ENCODE peak calls at places on chromosomes 2 and 18, in six cellular contexts. One of them, this sample, is unnamed.

GRCh38 chr2:46872876-46873631 is 42.6 kb downstream of the MCFD2 start:
- DNase-seq in adrenal gland: peak; percentile 2
- DNase-seq in adipocyte: no peak
- DNase-seq in stromal cell of bone marrow: peak; percentile 56
- DNase-seq in activated T-cell treated with anti-CD3 and anti-CD28 coated beads for 1 hour: no peak
- DNase-seq in naive thymus-derived CD8-positive, alpha-beta T cell: no peak
- DNase-seq in this sample: no peak

GRCh38 chr2:113175101-113175628 is 1.4 kb downstream of the PSD4 start:
- DNase-seq in adipocyte: no peak
- DNase-seq in adrenal gland: peak; percentile 13
- DNase-seq in activated T-cell treated with anti-CD3 and anti-CD28 coated beads for 1 hour: peak; percentile 37
- DNase-seq in naive thymus-derived CD8-positive, alpha-beta T cell: peak; percentile 75
- DNase-seq in stromal cell of bone marrow: no peak
- DNase-seq in this sample: peak; percentile 79

GRCh38 chr2:130766037-130766436 is 10.7 kb downstream of the AMER3 start:
- DNase-seq in adrenal gland: no peak
- DNase-seq in adipocyte: no peak
- DNase-seq in activated T-cell treated with anti-CD3 and anti-CD28 coated beads for 1 hour: no peak
- DNase-seq in naive thymus-derived CD8-positive, alpha-beta T cell: no peak
- DNase-seq in stromal cell of bone marrow: no peak
- DNase-seq in this sample: no peak

GRCh38 chr2:233430091-233430490 is 75.8 kb downstream of the DGKD start:
- DNase-seq in adrenal gland: no peak
- DNase-seq in activated T-cell treated with anti-CD3 and anti-CD28 coated beads for 1 hour: no peak
- DNase-seq in naive thymus-derived CD8-positive, alpha-beta T cell: no peak
- DNase-seq in stromal cell of bone marrow: no peak
- DNase-seq in adipocyte: peak; percentile 59
- DNase-seq in this sample: no peak

GRCh38 chr2:56127013-56127772 is 56.6 kb upstream of the CCDC85A start:
- DNase-seq in activated T-cell treated with anti-CD3 and anti-CD28 coated beads for 1 hour: no peak
- DNase-seq in naive thymus-derived CD8-positive, alpha-beta T cell: no peak
- DNase-seq in adipocyte: no peak
- DNase-seq in adrenal gland: no peak
- DNase-seq in stromal cell of bone marrow: no peak
- DNase-seq in this sample: no peak

GRCh38 chr2:3728104-3729054 is 25.0 kb downstream of the DCDC2C start:
- DNase-seq in naive thymus-derived CD8-positive, alpha-beta T cell: peak; percentile 0
- DNase-seq in adipocyte: peak; percentile 81
- DNase-seq in adrenal gland: no peak
- DNase-seq in activated T-cell treated with anti-CD3 and anti-CD28 coated beads for 1 hour: no peak
- DNase-seq in stromal cell of bone marrow: peak; percentile 25
- DNase-seq in this sample: no peak

GRCh38 chr2:2102870-2103269 is 228.2 kb downstream of the MYT1L start:
- DNase-seq in adipocyte: no peak
- DNase-seq in stromal cell of bone marrow: no peak
- DNase-seq in adrenal gland: no peak
- DNase-seq in activated T-cell treated with anti-CD3 and anti-CD28 coated beads for 1 hour: no peak
- DNase-seq in naive thymus-derived CD8-positive, alpha-beta T cell: no peak
- DNase-seq in this sample: no peak

GRCh38 chr2:151760139-151760650 is 25.9 kb upstream of the NEB start:
- DNase-seq in activated T-cell treated with anti-CD3 and anti-CD28 coated beads for 1 hour: no peak
- DNase-seq in adipocyte: no peak
- DNase-seq in naive thymus-derived CD8-positive, alpha-beta T cell: no peak
- DNase-seq in adrenal gland: peak; percentile 23
- DNase-seq in stromal cell of bone marrow: no peak
- DNase-seq in this sample: no peak

GRCh38 chr2:127589358-127589757 is 53.9 kb downstream of the MYO7B start:
- DNase-seq in activated T-cell treated with anti-CD3 and anti-CD28 coated beads for 1 hour: no peak
- DNase-seq in adrenal gland: no peak
- DNase-seq in stromal cell of bone marrow: no peak
- DNase-seq in naive thymus-derived CD8-positive, alpha-beta T cell: no peak
- DNase-seq in adipocyte: no peak
- DNase-seq in this sample: no peak

GRCh38 chr2:96964221-96964905 is 22.0 kb downstream of the FAM178B start:
- DNase-seq in naive thymus-derived CD8-positive, alpha-beta T cell: no peak
- DNase-seq in activated T-cell treated with anti-CD3 and anti-CD28 coated beads for 1 hour: no peak
- DNase-seq in adipocyte: no peak
- DNase-seq in adrenal gland: no peak
- DNase-seq in stromal cell of bone marrow: no peak
- DNase-seq in this sample: no peak

GRCh38 chr2:172674034-172674967 is 61.3 kb upstream of the RAPGEF4 start:
- DNase-seq in activated T-cell treated with anti-CD3 and anti-CD28 coated beads for 1 hour: no peak
- DNase-seq in stromal cell of bone marrow: no peak
- DNase-seq in adrenal gland: peak; percentile 39
- DNase-seq in adipocyte: no peak
- DNase-seq in naive thymus-derived CD8-positive, alpha-beta T cell: no peak
- DNase-seq in this sample: no peak

GRCh38 chr2:180707867-180708205 is 272.6 kb upstream of the UBE2E3 start:
- DNase-seq in adipocyte: peak; percentile 69
- DNase-seq in stromal cell of bone marrow: peak; percentile 90
- DNase-seq in adrenal gland: no peak
- DNase-seq in naive thymus-derived CD8-positive, alpha-beta T cell: no peak
- DNase-seq in activated T-cell treated with anti-CD3 and anti-CD28 coated beads for 1 hour: no peak
- DNase-seq in this sample: no peak

GRCh38 chr2:71417300-71418202 is 35.8 kb upstream of the DYSF start:
- DNase-seq in stromal cell of bone marrow: no peak
- DNase-seq in activated T-cell treated with anti-CD3 and anti-CD28 coated beads for 1 hour: no peak
- DNase-seq in adipocyte: no peak
- DNase-seq in naive thymus-derived CD8-positive, alpha-beta T cell: peak; percentile 28
- DNase-seq in adrenal gland: no peak
- DNase-seq in this sample: no peak

GRCh38 chr2:10658041-10658913 is 31.5 kb downstream of the NOL10 start:
- DNase-seq in naive thymus-derived CD8-positive, alpha-beta T cell: no peak
- DNase-seq in activated T-cell treated with anti-CD3 and anti-CD28 coated beads for 1 hour: no peak
- DNase-seq in adipocyte: peak; percentile 76
- DNase-seq in stromal cell of bone marrow: peak; percentile 28
- DNase-seq in adrenal gland: no peak
- DNase-seq in this sample: no peak

GRCh38 chr2:28588231-28588725 is 92.4 kb downstream of the PLB1 start:
- DNase-seq in naive thymus-derived CD8-positive, alpha-beta T cell: no peak
- DNase-seq in adipocyte: no peak
- DNase-seq in stromal cell of bone marrow: no peak
- DNase-seq in adrenal gland: no peak
- DNase-seq in activated T-cell treated with anti-CD3 and anti-CD28 coated beads for 1 hour: no peak
- DNase-seq in this sample: no peak

GRCh38 chr2:132974477-132975050 is 304.6 kb upstream of the LYPD1 start:
- DNase-seq in activated T-cell treated with anti-CD3 and anti-CD28 coated beads for 1 hour: no peak
- DNase-seq in stromal cell of bone marrow: no peak
- DNase-seq in adrenal gland: no peak
- DNase-seq in adipocyte: peak; percentile 1
- DNase-seq in naive thymus-derived CD8-positive, alpha-beta T cell: no peak
- DNase-seq in this sample: no peak

GRCh38 chr2:112474844-112475486 is 7.0 kb upstream of the TTL start:
- DNase-seq in adipocyte: no peak
- DNase-seq in activated T-cell treated with anti-CD3 and anti-CD28 coated beads for 1 hour: no peak
- DNase-seq in stromal cell of bone marrow: peak; percentile 40
- DNase-seq in naive thymus-derived CD8-positive, alpha-beta T cell: no peak
- DNase-seq in adrenal gland: no peak
- DNase-seq in this sample: no peak

GRCh38 chr2:188628989-188629889 is 337.6 kb downstream of the GULP1 start:
- DNase-seq in adipocyte: peak; percentile 96
- DNase-seq in naive thymus-derived CD8-positive, alpha-beta T cell: no peak
- DNase-seq in adrenal gland: no peak
- DNase-seq in stromal cell of bone marrow: peak; percentile 81
- DNase-seq in activated T-cell treated with anti-CD3 and anti-CD28 coated beads for 1 hour: no peak
- DNase-seq in this sample: no peak

GRCh38 chr2:196809260-196809659 is at the start of gene C2orf66:
- DNase-seq in stromal cell of bone marrow: no peak
- DNase-seq in activated T-cell treated with anti-CD3 and anti-CD28 coated beads for 1 hour: no peak
- DNase-seq in adipocyte: no peak
- DNase-seq in adrenal gland: no peak
- DNase-seq in naive thymus-derived CD8-positive, alpha-beta T cell: no peak
- DNase-seq in this sample: no peak

GRCh38 chr2:74307720-74308119 is 35.5 kb downstream of the SLC4A5 start:
- DNase-seq in naive thymus-derived CD8-positive, alpha-beta T cell: no peak
- DNase-seq in activated T-cell treated with anti-CD3 and anti-CD28 coated beads for 1 hour: no peak
- DNase-seq in stromal cell of bone marrow: no peak
- DNase-seq in adrenal gland: no peak
- DNase-seq in adipocyte: no peak
- DNase-seq in this sample: no peak

GRCh38 chr18:32095156-32095555 is 3.5 kb downstream of the RNF138 start:
- DNase-seq in naive thymus-derived CD8-positive, alpha-beta T cell: no peak
- DNase-seq in adrenal gland: no peak
- DNase-seq in stromal cell of bone marrow: no peak
- DNase-seq in activated T-cell treated with anti-CD3 and anti-CD28 coated beads for 1 hour: no peak
- DNase-seq in adipocyte: no peak
- DNase-seq in this sample: no peak

GRCh38 chr2:58923869-58924268 is 682.7 kb upstream of the FANCL start:
- DNase-seq in activated T-cell treated with anti-CD3 and anti-CD28 coated beads for 1 hour: no peak
- DNase-seq in adrenal gland: no peak
- DNase-seq in naive thymus-derived CD8-positive, alpha-beta T cell: no peak
- DNase-seq in adipocyte: peak; percentile 62
- DNase-seq in stromal cell of bone marrow: peak; percentile 48
- DNase-seq in this sample: no peak

GRCh38 chr2:127508621-127509034 is 17.7 kb downstream of the IWS1 start:
- DNase-seq in adrenal gland: peak; percentile 96
- DNase-seq in stromal cell of bone marrow: peak; percentile 99
- DNase-seq in adipocyte: peak; percentile 99
- DNase-seq in activated T-cell treated with anti-CD3 and anti-CD28 coated beads for 1 hour: no peak
- DNase-seq in naive thymus-derived CD8-positive, alpha-beta T cell: no peak
- DNase-seq in this sample: no peak

GRCh38 chr2:179410552-179411356 is 146.1 kb upstream of the SESTD1 start:
- DNase-seq in adipocyte: peak; percentile 73
- DNase-seq in activated T-cell treated with anti-CD3 and anti-CD28 coated beads for 1 hour: no peak
- DNase-seq in stromal cell of bone marrow: peak; percentile 57
- DNase-seq in naive thymus-derived CD8-positive, alpha-beta T cell: no peak
- DNase-seq in adrenal gland: peak; percentile 53
- DNase-seq in this sample: no peak

GRCh38 chr2:50196775-50197482 is 835.0 kb downstream of the NRXN1 start:
- DNase-seq in stromal cell of bone marrow: no peak
- DNase-seq in adrenal gland: no peak
- DNase-seq in adipocyte: no peak
- DNase-seq in naive thymus-derived CD8-positive, alpha-beta T cell: no peak
- DNase-seq in activated T-cell treated with anti-CD3 and anti-CD28 coated beads for 1 hour: no peak
- DNase-seq in this sample: no peak

GRCh38 chr2:120709608-120710041 is 26.0 kb upstream of the GLI2 start:
- DNase-seq in naive thymus-derived CD8-positive, alpha-beta T cell: no peak
- DNase-seq in stromal cell of bone marrow: peak; percentile 46
- DNase-seq in adrenal gland: no peak
- DNase-seq in activated T-cell treated with anti-CD3 and anti-CD28 coated beads for 1 hour: no peak
- DNase-seq in adipocyte: no peak
- DNase-seq in this sample: no peak

GRCh38 chr2:66802877-66803276 is 368.0 kb downstream of the MEIS1 start:
- DNase-seq in activated T-cell treated with anti-CD3 and anti-CD28 coated beads for 1 hour: no peak
- DNase-seq in adrenal gland: no peak
- DNase-seq in stromal cell of bone marrow: no peak
- DNase-seq in adipocyte: no peak
- DNase-seq in naive thymus-derived CD8-positive, alpha-beta T cell: no peak
- DNase-seq in this sample: no peak

GRCh38 chr2:3643371-3644245 is 14.4 kb upstream of the ALLC start:
- DNase-seq in stromal cell of bone marrow: no peak
- DNase-seq in naive thymus-derived CD8-positive, alpha-beta T cell: no peak
- DNase-seq in adrenal gland: peak; percentile 7
- DNase-seq in activated T-cell treated with anti-CD3 and anti-CD28 coated beads for 1 hour: no peak
- DNase-seq in adipocyte: no peak
- DNase-seq in this sample: no peak

GRCh38 chr2:222851956-222852617 is 8.7 kb upstream of the ACSL3 start:
- DNase-seq in adrenal gland: no peak
- DNase-seq in activated T-cell treated with anti-CD3 and anti-CD28 coated beads for 1 hour: no peak
- DNase-seq in adipocyte: no peak
- DNase-seq in stromal cell of bone marrow: no peak
- DNase-seq in naive thymus-derived CD8-positive, alpha-beta T cell: no peak
- DNase-seq in this sample: no peak

GRCh38 chr2:159317392-159318088 is 31.0 kb upstream of the WDSUB1 start:
- DNase-seq in activated T-cell treated with anti-CD3 and anti-CD28 coated beads for 1 hour: no peak
- DNase-seq in adipocyte: no peak
- DNase-seq in adrenal gland: no peak
- DNase-seq in stromal cell of bone marrow: no peak
- DNase-seq in naive thymus-derived CD8-positive, alpha-beta T cell: no peak
- DNase-seq in this sample: no peak

GRCh38 chr2:64808092-64808491 is 154.4 kb upstream of the SERTAD2 start:
- DNase-seq in activated T-cell treated with anti-CD3 and anti-CD28 coated beads for 1 hour: no peak
- DNase-seq in adipocyte: no peak
- DNase-seq in stromal cell of bone marrow: no peak
- DNase-seq in naive thymus-derived CD8-positive, alpha-beta T cell: no peak
- DNase-seq in adrenal gland: no peak
- DNase-seq in this sample: no peak

GRCh38 chr2:17867133-17867532 is 11.3 kb upstream of the KCNS3 start:
- DNase-seq in adipocyte: no peak
- DNase-seq in naive thymus-derived CD8-positive, alpha-beta T cell: no peak
- DNase-seq in stromal cell of bone marrow: no peak
- DNase-seq in activated T-cell treated with anti-CD3 and anti-CD28 coated beads for 1 hour: no peak
- DNase-seq in adrenal gland: no peak
- DNase-seq in this sample: no peak

GRCh38 chr2:109516445-109517117 is 97.2 kb downstream of the SEPTIN10 start:
- DNase-seq in naive thymus-derived CD8-positive, alpha-beta T cell: no peak
- DNase-seq in activated T-cell treated with anti-CD3 and anti-CD28 coated beads for 1 hour: no peak
- DNase-seq in adipocyte: no peak
- DNase-seq in stromal cell of bone marrow: no peak
- DNase-seq in adrenal gland: peak; percentile 50
- DNase-seq in this sample: no peak

GRCh38 chr18:36648803-36649202 is 180.0 kb downstream of the TPGS2 start:
- DNase-seq in naive thymus-derived CD8-positive, alpha-beta T cell: no peak
- DNase-seq in activated T-cell treated with anti-CD3 and anti-CD28 coated beads for 1 hour: no peak
- DNase-seq in stromal cell of bone marrow: no peak
- DNase-seq in adrenal gland: no peak
- DNase-seq in adipocyte: no peak
- DNase-seq in this sample: no peak

GRCh38 chr2:23268467-23269263 is 116.3 kb upstream of the KLHL29 start:
- DNase-seq in activated T-cell treated with anti-CD3 and anti-CD28 coated beads for 1 hour: no peak
- DNase-seq in stromal cell of bone marrow: no peak
- DNase-seq in adrenal gland: no peak
- DNase-seq in naive thymus-derived CD8-positive, alpha-beta T cell: no peak
- DNase-seq in adipocyte: no peak
- DNase-seq in this sample: no peak

GRCh38 chr2:147382322-147382948 is 462.4 kb upstream of the ACVR2A start:
- DNase-seq in activated T-cell treated with anti-CD3 and anti-CD28 coated beads for 1 hour: no peak
- DNase-seq in adrenal gland: no peak
- DNase-seq in adipocyte: no peak
- DNase-seq in naive thymus-derived CD8-positive, alpha-beta T cell: no peak
- DNase-seq in stromal cell of bone marrow: no peak
- DNase-seq in this sample: no peak

This sample was measured in activated T-helper 2 cell treated with anti-CD3 and anti-CD28 coated beads, Interferon-gamma antibody, Interleukin-2, Interleukin-4, amounts not matched to agents 10 μg/mL and 5 μg/mL and 100 μg/mL, durations not matched to agents 14 hours and 24 hours and 36 hours.